ENCODE peak calls at places on chromosomes 5 and 9, in seven cellular contexts. E is bronchial epithelial cell, R is fibroblast of pulmonary artery, Y is cardiac fibroblast, T is GM20000, A is prostate gland, D is uterus. L is an unnamed sample.

GRCh38 chr9:98995059-98995665 is 51.5 kb downstream of the COL15A1 start:
- DNase-seq in E (no peak), R (peak; percentile 45), Y (peak; percentile 59), T (no peak), A (no peak), D (peak; percentile 50), L (no peak)

GRCh38 chr9:83936523-83936922 is 15.3 kb upstream of the KIF27 start:
- DNase-seq in E (no peak), R (no peak), Y (peak; percentile 7), T (no peak), A (no peak), D (no peak), L (peak; percentile 19)

GRCh38 chr9:81305561-81306182 is 383.7 kb downstream of the TLE1 start:
- DNase-seq in E (no peak), R (no peak), Y (no peak), T (no peak), A (no peak), D (no peak), L (peak; percentile 17)

GRCh38 chr9:112012026-112012902 is 115.7 kb downstream of the UGCG start:
- DNase-seq in E (peak; percentile 91), R (peak; percentile 92), Y (peak; percentile 98), T (peak; percentile 56), A (peak; percentile 63), D (peak; percentile 67), L (peak; percentile 94)

GRCh38 chr5:135240283-135240633 is 158.8 kb downstream of the MACROH2A1 start:
- DNase-seq in E (no peak), R (no peak), Y (no peak), T (no peak), A (no peak), D (no peak), L (no peak)

GRCh38 chr9:121783523-121784507 is 132.4 kb downstream of the DAB2IP start:
- DNase-seq in E (no peak), R (no peak), Y (no peak), T (no peak), A (no peak), D (peak; percentile 14), L (no peak)

GRCh38 chr9:92538541-92538940 is 2.8 kb upstream of the ECM2 start:
- DNase-seq in E (no peak), R (peak; percentile 16), Y (peak; percentile 75), T (no peak), A (no peak), D (no peak), L (peak; percentile 36)

GRCh38 chr9:98805506-98806272 is 1.8 kb upstream of the GALNT12 start:
- DNase-seq in E (peak; percentile 87), R (peak; percentile 86), Y (peak; percentile 79), T (no peak), A (peak; percentile 58), D (no peak), L (peak; percentile 87)

GRCh38 chr9:127451681-127452480 is 571 bp downstream of the LRSAM1 start:
- DNase-seq in E (peak; percentile 46), R (peak; percentile 55), Y (peak; percentile 64), T (peak; percentile 54), A (peak; percentile 46), D (peak; percentile 63), L (peak; percentile 52)

GRCh38 chr9:127458921-127459320 is 7.6 kb downstream of the LRSAM1 start:
- DNase-seq in E (no peak), R (no peak), Y (no peak), T (no peak), A (no peak), D (no peak), L (no peak)

GRCh38 chr9:127457191-127457878 is 6.0 kb downstream of the LRSAM1 start:
- DNase-seq in E (no peak), R (no peak), Y (no peak), T (no peak), A (no peak), D (no peak), L (no peak)

GRCh38 chr9:127452481-127453092 is 1.3 kb downstream of the LRSAM1 start:
- DNase-seq in E (no peak), R (peak; percentile 43), Y (peak; percentile 22), T (no peak), A (peak; percentile 52), D (peak; percentile 31), L (peak; percentile 25)

GRCh38 chr9:127455299-127455992 is 4.1 kb downstream of the LRSAM1 start:
- DNase-seq in E (no peak), R (no peak), Y (no peak), T (no peak), A (no peak), D (no peak), L (no peak)
- TF ChIP-seq CTCF in E (peak; percentile 77), R (peak; percentile 31), Y (peak; percentile 37), T (no peak), A (no peak), D (no peak), L (peak; percentile 26)

GRCh38 chr9:36862206-36863145 is 171.6 kb downstream of the PAX5 start:
- DNase-seq in E (peak; percentile 30), R (peak; percentile 53), Y (peak; percentile 50), T (no peak), A (no peak), D (no peak), L (peak; percentile 65)
- TF ChIP-seq CTCF in E (peak; percentile 87), R (peak; percentile 73), Y (peak; percentile 82), T (no peak), A (no peak), D (no peak), L (peak; percentile 83)

GRCh38 chr9:108516391-108516790 is 339.4 kb downstream of the ACTL7B start:
- DNase-seq in E (no peak), R (no peak), Y (no peak), T (no peak), A (no peak), D (no peak), L (no peak)

GRCh38 chr9:108519417-108519816 is 336.4 kb downstream of the ACTL7B start:
- DNase-seq in E (no peak), R (no peak), Y (no peak), T (no peak), A (no peak), D (no peak), L (no peak)

GRCh38 chr9:108512426-108513173 is 343.2 kb downstream of the ACTL7B start:
- DNase-seq in E (peak; percentile 23), R (peak; percentile 8), Y (peak; percentile 37), T (no peak), A (no peak), D (no peak), L (peak; percentile 23)

GRCh38 chr9:108517591-108518365 is 338.0 kb downstream of the ACTL7B start:
- DNase-seq in E (no peak), R (peak; percentile 12), Y (no peak), T (no peak), A (no peak), D (no peak), L (no peak)

DNA sequence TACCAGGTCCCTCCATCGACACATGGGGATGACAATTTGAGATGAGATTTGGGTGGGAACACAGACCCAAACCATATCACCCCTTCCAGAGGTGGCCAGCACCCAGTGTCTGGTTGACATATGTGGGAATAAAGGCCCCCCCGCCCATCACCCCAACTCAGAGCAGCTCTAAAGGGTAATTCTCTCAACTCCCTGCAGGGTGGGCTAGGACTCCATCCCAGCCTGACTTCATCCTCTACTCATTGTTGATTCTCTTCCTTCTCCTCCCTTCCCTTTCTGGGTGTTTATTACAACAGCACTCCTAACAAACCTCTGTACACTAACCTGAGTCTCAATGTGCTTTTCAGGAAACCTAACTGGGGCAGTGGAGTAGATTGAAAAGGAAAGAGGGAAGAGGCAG is 339.9 kb downstream of the ACTL7B start:
- DNase-seq in E (no peak), R (no peak), Y (no peak), T (no peak), A (no peak), D (no peak), L (no peak)
- TF ChIP-seq CTCF in E (no peak), R (no peak), Y (no peak), T (no peak), A (no peak), D (no peak), L (peak; percentile 5)

GRCh38 chr9:581673-582497 is 259.6 kb upstream of the DMRT1 start:
- DNase-seq in E (no peak), R (no peak), Y (no peak), T (peak; percentile 44), A (no peak), D (no peak), L (peak; percentile 4)
- TF ChIP-seq CTCF in E (peak; percentile 51), R (no peak), Y (no peak), T (peak; percentile 6), A (no peak), D (no peak), L (peak; percentile 48)

GRCh38 chr5:95284512-95285405 is at the start of gene MCTP1:
- DNase-seq in E (no peak), R (no peak), Y (peak; percentile 11), T (peak; percentile 55), A (no peak), D (no peak), L (peak; percentile 6)
- TF ChIP-seq CTCF in E (no peak), R (no peak), Y (no peak), T (no peak), A (no peak), D (no peak), L (no peak)

DNA sequence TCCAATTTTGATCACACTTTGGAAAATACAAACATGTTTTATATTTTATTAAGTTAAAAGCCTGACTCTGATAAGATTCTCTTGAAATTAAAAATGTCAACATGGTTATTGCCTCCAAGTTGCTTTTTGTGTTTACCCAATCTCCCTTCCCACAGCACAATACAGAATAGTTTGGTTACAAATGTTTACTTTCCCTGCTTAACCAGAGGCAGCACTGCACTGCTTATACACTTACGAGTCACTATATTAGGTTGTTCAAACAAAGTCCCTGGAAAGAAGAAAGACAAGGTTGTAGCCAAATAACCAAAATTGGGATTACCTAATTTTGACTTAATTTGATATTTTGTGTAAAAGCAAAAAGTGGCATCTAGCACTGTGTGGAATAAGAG is 25.9 kb downstream of the SRFBP1 start:
- DNase-seq in E (no peak), R (no peak), Y (peak; percentile 16), T (no peak), A (peak; percentile 4), D (no peak), L (no peak)
- TF ChIP-seq CTCF in E (no peak), R (no peak), Y (no peak), T (no peak), A (no peak), D (no peak), L (no peak)

GRCh38 chr5:2207416-2207950 is 324.8 kb upstream of the IRX4 start:
- DNase-seq in E (no peak), R (no peak), Y (no peak), T (no peak), A (no peak), D (no peak), L (no peak)

GRCh38 chr5:2205596-2205995 is 322.9 kb upstream of the IRX4 start:
- DNase-seq in E (no peak), R (no peak), Y (no peak), T (no peak), A (no peak), D (no peak), L (no peak)

GRCh38 chr5:2207109-2207399 is 324.3 kb upstream of the IRX4 start:
- DNase-seq in E (no peak), R (no peak), Y (no peak), T (no peak), A (no peak), D (no peak), L (no peak)

GRCh38 chr5:2206244-2207108 is 323.8 kb upstream of the IRX4 start:
- DNase-seq in E (no peak), R (no peak), Y (no peak), T (no peak), A (no peak), D (no peak), L (no peak)

GRCh38 chr5:2207966-2208544 is 325.3 kb upstream of the IRX4 start:
- DNase-seq in E (no peak), R (peak; percentile 1), Y (no peak), T (no peak), A (peak; percentile 40), D (no peak), L (no peak)
- TF ChIP-seq CTCF in E (no peak), R (peak; percentile 8), Y (no peak), T (no peak), A (peak; percentile 13), D (no peak), L (no peak)

L was measured in choroid plexus epithelial cell.